ENCODE peak calls at places on chromosome 4, in six cellular contexts. R, Q, G, A, F and T are unnamed samples.

GRCh38 chr4:2251795-2252529 is 9.9 kb downstream of the MXD4 start:
- DNase-seq in R (no peak), Q (peak), G (no peak), A (no peak), F (no peak), T (no peak)

GRCh38 chr4:109005523-109005922 is 242.7 kb upstream of the ETNPPL start:
- DNase-seq in R (peak), Q (no peak), G (no peak), A (peak), F (peak), T (no peak)

GRCh38 chr4:168076989-168077725 is 15.2 kb upstream of the ANXA10 start:
- DNase-seq in R (peak), Q (peak), G (peak), A (peak), F (peak), T (peak)

GRCh38 chr4:4842476-4843441 is 16.7 kb upstream of the MSX1 start:
- DNase-seq in R (no peak), Q (no peak), G (no peak), A (no peak), F (no peak), T (no peak)

GRCh38 chr4:170106899-170107298 is 17.1 kb upstream of the AADAT start:
- DNase-seq in R (no peak), Q (no peak), G (no peak), A (no peak), F (no peak), T (no peak)

GRCh38 chr4:147160908-147161513 is 215.3 kb upstream of the TTC29 start:
- DNase-seq in R (peak), Q (no peak), G (peak), A (peak), F (peak), T (peak)

GRCh38 chr4:30511751-30512150 is 208.4 kb upstream of the PCDH7 start:
- DNase-seq in R (no peak), Q (no peak), G (peak), A (no peak), F (no peak), T (no peak)

GRCh38 chr4:173218411-173219125 is 50.0 kb downstream of the GALNT7 start:
- DNase-seq in R (peak), Q (no peak), G (no peak), A (peak), F (no peak), T (no peak)

GRCh38 chr4:6769984-6770420 is 12.5 kb upstream of the KIAA0232 start:
- DNase-seq in R (no peak), Q (no peak), G (no peak), A (no peak), F (peak), T (no peak)

GRCh38 chr4:108906006-108906405 is 143.2 kb upstream of the ETNPPL start:
- DNase-seq in R (no peak), Q (peak), G (peak), A (no peak), F (no peak), T (peak)

GRCh38 chr4:48223633-48224295 is 45.9 kb downstream of the TEC start:
- DNase-seq in R (peak), Q (no peak), G (no peak), A (peak), F (no peak), T (no peak)

GRCh38 chr4:1035510-1035909 is 24.1 kb downstream of the FGFRL1 start:
- DNase-seq in R (no peak), Q (no peak), G (no peak), A (no peak), F (no peak), T (no peak)

GRCh38 chr4:105551968-105552746 is at the start of gene ARHGEF38:
- DNase-seq in R (peak), Q (no peak), G (no peak), A (peak), F (peak), T (peak)

GRCh38 chr4:37562592-37562991 is 123.6 kb downstream of the RELL1 start:
- DNase-seq in R (no peak), Q (no peak), G (no peak), A (peak), F (peak), T (no peak)

GRCh38 chr4:16294455-16294854 is 68.2 kb upstream of the TAPT1 start:
- DNase-seq in R (peak), Q (no peak), G (no peak), A (peak), F (no peak), T (no peak)

GRCh38 chr4:113978561-113979156 is 788 bp downstream of the ARSJ start:
- DNase-seq in R (no peak), Q (peak), G (no peak), A (peak), F (no peak), T (peak)

GRCh38 chr4:148367756-148368155 is 74.5 kb downstream of the NR3C2 start:
- DNase-seq in R (no peak), Q (no peak), G (no peak), A (no peak), F (no peak), T (no peak)

GRCh38 chr4:16883816-16884215 is 14.6 kb downstream of the LDB2 start:
- DNase-seq in R (peak), Q (no peak), G (no peak), A (no peak), F (no peak), T (no peak)

GRCh38 chr4:157265281-157265680 is 44.8 kb downstream of the GRIA2 start:
- DNase-seq in R (no peak), Q (no peak), G (peak), A (no peak), F (no peak), T (peak)

GRCh38 chr4:175413561-175413960 is 398.5 kb downstream of the GPM6A start:
- DNase-seq in R (no peak), Q (no peak), G (no peak), A (no peak), F (no peak), T (no peak)

DNA sequence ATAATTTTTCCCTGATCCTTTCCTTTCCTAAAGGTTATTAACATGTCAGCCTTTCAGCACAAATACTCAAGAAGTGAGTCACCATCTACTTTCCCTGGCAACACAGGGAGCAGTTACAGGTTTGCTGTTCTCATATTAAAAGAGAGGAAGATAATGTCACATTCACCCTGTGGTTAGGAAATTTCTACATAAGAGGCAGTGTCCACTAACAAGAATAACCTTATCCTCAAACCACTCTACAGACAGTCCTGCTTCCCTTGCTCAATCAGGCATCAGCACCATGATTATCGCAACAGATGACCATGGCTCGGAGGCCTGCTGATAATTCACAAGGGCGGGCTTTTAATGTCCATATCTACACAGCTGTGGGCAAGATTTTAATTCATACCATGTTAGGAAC is 30.9 kb downstream of the RNF150 start:
- DNase-seq in R (peak), Q (no peak), G (no peak), A (peak), F (peak), T (no peak)
- H2AFZ ChIP-seq in R (no peak), Q (no peak), G (no peak), A (no peak), F (no peak), T (no peak)

DNA sequence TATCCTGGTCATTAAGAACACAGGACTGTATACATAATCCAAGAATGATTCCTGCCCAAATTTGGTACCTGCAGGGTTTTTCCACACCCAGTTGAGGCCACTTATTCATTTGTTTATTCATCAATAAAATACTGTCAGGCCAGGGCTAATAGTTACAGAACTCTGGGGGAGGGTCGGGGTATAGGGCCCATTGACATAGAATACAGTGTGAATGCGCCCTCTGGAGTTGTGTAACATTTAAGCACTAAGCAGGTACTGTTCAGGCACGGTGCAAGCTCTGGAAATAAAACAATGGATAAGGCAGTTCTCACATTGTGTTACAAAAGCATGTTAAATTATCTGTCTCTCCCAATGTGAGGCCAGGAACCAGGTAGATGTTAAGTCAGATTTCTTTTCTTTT is 30.8 kb upstream of the LRBA start:
- DNase-seq in R (no peak), Q (peak), G (no peak), A (no peak), F (no peak), T (peak)
- H4K91ac ChIP-seq in R (no peak), Q (no peak), G (no peak), A (no peak), F (no peak), T (no peak)

GRCh38 chr4:184460495-184461285 is 13.7 kb downstream of the IRF2 start:
- DNase-seq in R (no peak), Q (no peak), G (no peak), A (no peak), F (no peak), T (no peak)

GRCh38 chr4:184461711-184462110 is 12.6 kb downstream of the IRF2 start:
- DNase-seq in R (no peak), Q (no peak), G (no peak), A (no peak), F (no peak), T (no peak)

GRCh38 chr4:184457530-184458249 is 16.7 kb downstream of the IRF2 start:
- DNase-seq in R (no peak), Q (no peak), G (no peak), A (no peak), F (no peak), T (no peak)

GRCh38 chr4:184456337-184456736 is 18.0 kb downstream of the IRF2 start:
- DNase-seq in R (no peak), Q (no peak), G (no peak), A (no peak), F (no peak), T (no peak)

DNA sequence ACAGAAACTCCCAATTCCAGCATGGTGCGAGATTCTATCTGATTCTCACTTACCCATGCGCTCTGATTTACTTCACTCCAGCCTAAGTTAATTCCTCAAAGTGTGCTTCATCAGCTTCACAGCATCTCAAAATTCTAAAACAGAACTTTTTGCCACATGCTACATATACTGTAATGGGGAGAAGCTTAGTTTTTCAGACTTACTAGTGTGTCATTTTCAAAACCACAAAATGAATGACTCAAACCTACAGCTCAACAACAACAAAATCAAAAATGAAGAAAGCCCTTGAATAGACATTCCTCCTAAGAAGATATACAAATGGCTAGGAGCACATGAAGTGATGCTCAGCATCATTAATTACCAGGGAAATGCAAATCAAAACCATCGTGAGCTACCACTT is 14.9 kb downstream of the IRF2 start:
- DNase-seq in R (peak), Q (no peak), G (no peak), A (peak), F (no peak), T (no peak)
- H3K4ac ChIP-seq in R (no peak), Q (no peak), G (no peak), A (no peak), F (no peak), T (no peak)

GRCh38 chr4:21888195-21888976 is 60.2 kb downstream of the KCNIP4 start:
- DNase-seq in R (peak), Q (no peak), G (no peak), A (peak), F (no peak), T (no peak)

GRCh38 chr4:21884615-21885014 is 64.0 kb downstream of the KCNIP4 start:
- DNase-seq in R (no peak), Q (no peak), G (no peak), A (no peak), F (no peak), T (no peak)

GRCh38 chr4:21885241-21885640 is 63.3 kb downstream of the KCNIP4 start:
- DNase-seq in R (peak), Q (no peak), G (no peak), A (peak), F (no peak), T (no peak)

GRCh38 chr4:21887481-21887880 is 61.1 kb downstream of the KCNIP4 start:
- DNase-seq in R (peak), Q (no peak), G (no peak), A (no peak), F (no peak), T (no peak)

GRCh38 chr4:21885770-21886169 is 62.8 kb downstream of the KCNIP4 start:
- DNase-seq in R (no peak), Q (no peak), G (no peak), A (no peak), F (no peak), T (no peak)
- H2AFZ ChIP-seq in R (no peak), Q (no peak), G (no peak), A (no peak), F (no peak), T (no peak)

GRCh38 chr4:25448379-25449109 is 71.5 kb downstream of the ANAPC4 start:
- DNase-seq in R (peak), Q (no peak), G (no peak), A (peak), F (peak), T (peak)
- H4K91ac ChIP-seq in R (no peak), Q (no peak), G (no peak), A (no peak), F (no peak), T (no peak)

DNA sequence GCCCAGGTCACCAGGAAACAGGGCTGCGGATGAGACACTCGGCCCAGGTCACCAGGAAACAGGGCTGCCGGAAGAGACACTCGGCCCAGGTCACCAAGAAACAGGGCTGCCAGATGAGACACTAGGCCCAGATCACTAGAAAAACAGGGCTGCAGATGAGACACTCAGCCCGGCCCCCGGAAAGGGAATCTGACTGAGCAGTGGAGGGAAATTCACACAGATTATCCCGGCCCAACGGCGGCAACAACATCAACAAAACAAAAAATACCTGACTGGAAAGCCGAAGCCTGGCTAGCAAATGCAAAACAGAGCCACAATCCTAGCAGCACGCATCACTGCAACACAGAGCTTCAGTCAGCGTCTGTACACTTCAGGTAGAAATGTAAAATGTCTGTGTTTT is 20.7 kb downstream of the AFAP1 start:
- DNase-seq in R (no peak), Q (no peak), G (no peak), A (no peak), F (no peak), T (no peak)
- H3K4ac ChIP-seq in R (no peak), Q (no peak), G (no peak), A (no peak), F (peak), T (no peak)

GRCh38 chr4:188619456-188620149 is 480.4 kb downstream of the TRIML1 start:
- DNase-seq in R (no peak), Q (peak), G (no peak), A (no peak), F (no peak), T (peak)

GRCh38 chr4:188620608-188621007 is 481.4 kb downstream of the TRIML1 start:
- DNase-seq in R (peak), Q (no peak), G (no peak), A (no peak), F (no peak), T (no peak)

GRCh38 chr4:188623314-188623854 is 484.1 kb downstream of the TRIML1 start:
- DNase-seq in R (no peak), Q (no peak), G (no peak), A (no peak), F (no peak), T (no peak)

GRCh38 chr4:188624370-188624769 is 485.1 kb downstream of the TRIML1 start:
- DNase-seq in R (no peak), Q (no peak), G (no peak), A (no peak), F (no peak), T (no peak)
- H2AFZ ChIP-seq in R (peak), Q (no peak), G (no peak), A (no peak), F (peak), T (no peak)

GRCh38 chr4:119794681-119795080 is 166.1 kb upstream of the PDE5A start:
- DNase-seq in R (no peak), Q (no peak), G (no peak), A (no peak), F (no peak), T (no peak)
- H4K91ac ChIP-seq in R (no peak), Q (no peak), G (no peak), A (no peak), F (no peak), T (no peak)

DNA sequence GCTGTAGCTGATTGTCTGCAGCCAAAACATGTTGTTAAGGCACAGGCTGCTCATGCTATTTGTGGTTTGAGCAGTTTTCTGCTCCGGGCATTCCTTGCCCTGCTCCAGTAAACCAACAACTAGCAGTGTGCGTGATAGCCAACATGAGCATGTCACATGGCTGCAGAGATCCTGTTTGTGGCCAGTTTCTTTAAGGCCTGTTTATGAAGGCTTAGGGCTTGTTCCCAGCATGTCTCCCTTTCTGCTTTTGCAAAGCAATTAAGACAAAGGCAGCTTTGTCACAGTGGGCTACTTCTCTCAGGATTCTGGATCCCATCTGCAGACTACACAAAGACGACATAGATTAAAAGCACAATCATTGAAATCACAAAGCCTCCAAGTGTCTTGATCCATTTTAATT is 160.5 kb downstream of the ZNF518B start:
- DNase-seq in R (no peak), Q (no peak), G (peak), A (no peak), F (peak), T (no peak)
- H3K4ac ChIP-seq in R (no peak), Q (no peak), G (no peak), A (no peak), F (no peak), T (no peak)